ENCODE peak calls at places on chromosomes 3 and 15, in seven cellular contexts. One of them, this sample, is unnamed.
A peak's percentile ranks its signal among the peaks of the same experiment; 100 is the strongest.

GRCh38 chr15:47504624-47505256 is 212.6 kb upstream of the SEMA6D start:
- DNase-seq in neuronal stem cell: no peak
- DNase-seq in mesendoderm: no peak
- DNase-seq in IMR-90: no peak
- DNase-seq in H9: no peak
- DNase-seq in H1: no peak
- DNase-seq in trophoblast cell: no peak
- DNase-seq in this sample: peak; percentile 56

GRCh38 chr15:95930659-95931375 is 399.7 kb upstream of the NR2F2 start:
- DNase-seq in neuronal stem cell: no peak
- DNase-seq in mesendoderm: no peak
- DNase-seq in IMR-90: no peak
- DNase-seq in H9: no peak
- DNase-seq in H1: no peak
- DNase-seq in trophoblast cell: no peak
- DNase-seq in this sample: no peak

GRCh38 chr3:179954226-179954870 is 82.4 kb downstream of the PEX5L start:
- DNase-seq in neuronal stem cell: no peak
- DNase-seq in mesendoderm: no peak
- DNase-seq in IMR-90: no peak
- DNase-seq in H9: no peak
- DNase-seq in H1: no peak
- DNase-seq in trophoblast cell: no peak
- DNase-seq in this sample: no peak

GRCh38 chr3:58347984-58348383 is 15.3 kb downstream of the PXK start:
- DNase-seq in neuronal stem cell: no peak
- DNase-seq in mesendoderm: no peak
- DNase-seq in IMR-90: no peak
- DNase-seq in H9: no peak
- DNase-seq in H1: no peak
- DNase-seq in trophoblast cell: no peak
- DNase-seq in this sample: no peak

GRCh38 chr15:68536331-68537095 is 42.3 kb upstream of the CORO2B start:
- DNase-seq in neuronal stem cell: no peak
- DNase-seq in mesendoderm: no peak
- DNase-seq in IMR-90: peak; percentile 98
- DNase-seq in H9: no peak
- DNase-seq in H1: no peak
- DNase-seq in trophoblast cell: no peak
- DNase-seq in this sample: peak; percentile 91

GRCh38 chr3:31533169-31533870 is 595 bp downstream of the STT3B start:
- DNase-seq in neuronal stem cell: peak; percentile 32
- DNase-seq in mesendoderm: peak; percentile 47
- DNase-seq in IMR-90: peak; percentile 1
- DNase-seq in H9: peak; percentile 40
- DNase-seq in H1: peak; percentile 61
- DNase-seq in trophoblast cell: peak; percentile 52
- DNase-seq in this sample: peak; percentile 49

GRCh38 chr3:33717616-33717865 is 513 bp downstream of the CLASP2 start:
- DNase-seq in neuronal stem cell: no peak
- DNase-seq in mesendoderm: no peak
- DNase-seq in IMR-90: peak; percentile 48
- DNase-seq in H9: peak; percentile 69
- DNase-seq in H1: no peak
- DNase-seq in trophoblast cell: no peak
- DNase-seq in this sample: no peak

GRCh38 chr15:73268457-73268856 is 100.3 kb downstream of the HCN4 start:
- DNase-seq in neuronal stem cell: no peak
- DNase-seq in mesendoderm: no peak
- DNase-seq in IMR-90: peak; percentile 21
- DNase-seq in H9: no peak
- DNase-seq in H1: no peak
- DNase-seq in trophoblast cell: no peak
- DNase-seq in this sample: no peak

GRCh38 chr15:66756220-66756769 is 54.3 kb downstream of the SMAD6 start:
- DNase-seq in neuronal stem cell: no peak
- DNase-seq in mesendoderm: no peak
- DNase-seq in IMR-90: no peak
- DNase-seq in H9: no peak
- DNase-seq in H1: no peak
- DNase-seq in trophoblast cell: no peak
- DNase-seq in this sample: no peak

GRCh38 chr3:51778554-51778953 is 483 bp downstream of the IQCF6 start:
- DNase-seq in neuronal stem cell: no peak
- DNase-seq in mesendoderm: no peak
- DNase-seq in IMR-90: no peak
- DNase-seq in H9: no peak
- DNase-seq in H1: no peak
- DNase-seq in trophoblast cell: no peak
- DNase-seq in this sample: no peak

GRCh38 chr3:64108281-64108680 is 85.0 kb upstream of the PSMD6 start:
- DNase-seq in neuronal stem cell: no peak
- DNase-seq in mesendoderm: no peak
- DNase-seq in IMR-90: no peak
- DNase-seq in H9: no peak
- DNase-seq in H1: no peak
- DNase-seq in trophoblast cell: no peak
- DNase-seq in this sample: no peak

GRCh38 chr15:48385431-48385830 is 54.2 kb downstream of the DUT start:
- DNase-seq in neuronal stem cell: no peak
- DNase-seq in mesendoderm: no peak
- DNase-seq in IMR-90: peak; percentile 96
- DNase-seq in H9: no peak
- DNase-seq in H1: no peak
- DNase-seq in trophoblast cell: no peak
- DNase-seq in this sample: peak; percentile 18

GRCh38 chr15:39127151-39127815 is 453.6 kb upstream of the THBS1 start:
- DNase-seq in neuronal stem cell: no peak
- DNase-seq in mesendoderm: no peak
- DNase-seq in IMR-90: no peak
- DNase-seq in H9: no peak
- DNase-seq in H1: no peak
- DNase-seq in trophoblast cell: peak; percentile 22
- DNase-seq in this sample: peak; percentile 30

GRCh38 chr3:135895106-135895733 is 70.3 kb upstream of the PPP2R3A start:
- DNase-seq in neuronal stem cell: peak; percentile 75
- DNase-seq in mesendoderm: peak; percentile 88
- DNase-seq in IMR-90: peak; percentile 79
- DNase-seq in H9: peak; percentile 76
- DNase-seq in H1: peak; percentile 87
- DNase-seq in trophoblast cell: peak; percentile 91
- DNase-seq in this sample: peak; percentile 66

GRCh38 chr15:100856847-100857246 is 22.8 kb upstream of the ALDH1A3 start:
- DNase-seq in neuronal stem cell: no peak
- DNase-seq in mesendoderm: no peak
- DNase-seq in IMR-90: no peak
- DNase-seq in H9: no peak
- DNase-seq in H1: no peak
- DNase-seq in trophoblast cell: no peak
- DNase-seq in this sample: no peak

GRCh38 chr15:42858999-42859789 is 61.4 kb downstream of the TTBK2 start:
- DNase-seq in neuronal stem cell: no peak
- DNase-seq in mesendoderm: no peak
- DNase-seq in IMR-90: peak; percentile 17
- DNase-seq in H9: no peak
- DNase-seq in H1: no peak
- DNase-seq in trophoblast cell: no peak
- DNase-seq in this sample: peak; percentile 4

GRCh38 chr3:56795807-56796185 is 6.0 kb downstream of the ARHGEF3 start:
- DNase-seq in neuronal stem cell: no peak
- DNase-seq in mesendoderm: no peak
- DNase-seq in IMR-90: no peak
- DNase-seq in H9: no peak
- DNase-seq in H1: no peak
- DNase-seq in trophoblast cell: peak; percentile 17
- DNase-seq in this sample: no peak

GRCh38 chr3:13537926-13538325 is 11.0 kb upstream of the FBLN2 start:
- DNase-seq in neuronal stem cell: no peak
- DNase-seq in mesendoderm: no peak
- DNase-seq in IMR-90: peak; percentile 91
- DNase-seq in H9: no peak
- DNase-seq in H1: no peak
- DNase-seq in trophoblast cell: peak; percentile 89
- DNase-seq in this sample: peak; percentile 85

GRCh38 chr3:160434071-160434470 is 15.5 kb downstream of the TRIM59 start:
- DNase-seq in neuronal stem cell: no peak
- DNase-seq in mesendoderm: no peak
- DNase-seq in IMR-90: peak; percentile 60
- DNase-seq in H9: no peak
- DNase-seq in H1: no peak
- DNase-seq in trophoblast cell: no peak
- DNase-seq in this sample: peak; percentile 22

GRCh38 chr3:148500791-148501360 is 196.8 kb upstream of the AGTR1 start:
- DNase-seq in neuronal stem cell: no peak
- DNase-seq in mesendoderm: no peak
- DNase-seq in IMR-90: no peak
- DNase-seq in H9: no peak
- DNase-seq in H1: no peak
- DNase-seq in trophoblast cell: no peak
- DNase-seq in this sample: no peak
- H2BK120ac ChIP-seq in neuronal stem cell: no peak overlapping the region
- H2BK120ac ChIP-seq in mesendoderm: no peak overlapping the region
- H2BK120ac ChIP-seq in IMR-90: no peak overlapping the region
- H2BK120ac ChIP-seq in H9: no peak overlapping the region
- H2BK120ac ChIP-seq in H1: no peak overlapping the region
- H2BK120ac ChIP-seq in trophoblast cell: no peak overlapping the region
- H2BK120ac ChIP-seq in this sample: no peak overlapping the region

DNA sequence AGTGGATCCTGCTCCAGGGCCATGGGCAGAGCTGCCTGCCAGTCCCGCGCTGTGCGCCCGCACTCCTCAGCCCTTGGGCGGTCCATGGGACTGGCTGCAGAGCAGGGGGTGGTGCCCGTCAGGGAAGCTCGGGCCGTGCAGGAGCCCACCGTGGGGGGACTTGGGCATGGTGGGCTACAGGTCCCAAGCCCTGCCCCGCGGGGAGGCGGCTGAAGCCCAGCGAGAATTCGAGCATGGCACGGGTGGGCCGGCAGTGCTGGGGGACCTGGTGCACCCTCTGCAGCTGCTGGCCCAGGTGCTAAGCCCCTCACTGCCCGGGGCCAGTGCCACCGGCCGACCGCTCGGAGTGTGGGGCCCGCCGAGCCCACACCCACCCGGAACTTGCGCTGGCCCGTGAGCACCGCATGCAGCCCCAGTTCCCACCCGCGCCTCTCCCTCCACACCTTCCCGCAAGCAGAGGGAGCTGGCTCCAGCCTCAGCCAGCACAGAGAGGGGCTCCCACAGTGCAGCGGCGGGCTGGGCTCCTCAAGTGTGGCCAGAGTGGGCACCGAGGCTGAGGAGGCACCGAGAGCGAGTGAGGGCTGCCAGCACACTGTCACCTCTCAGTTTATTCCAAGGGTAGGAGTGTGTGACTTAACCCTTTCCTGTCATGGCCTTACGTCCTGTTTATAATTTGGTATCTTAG is 129.3 kb downstream of the TMEM108 start:
- DNase-seq in neuronal stem cell: no peak
- DNase-seq in mesendoderm: no peak
- DNase-seq in IMR-90: no peak
- DNase-seq in H9: no peak
- DNase-seq in H1: no peak
- DNase-seq in trophoblast cell: no peak
- DNase-seq in this sample: no peak
- H2BK120ac ChIP-seq in neuronal stem cell: no peak overlapping the region
- H2BK120ac ChIP-seq in mesendoderm: no peak overlapping the region
- H2BK120ac ChIP-seq in IMR-90: no peak overlapping the region
- H2BK120ac ChIP-seq in H9: no peak overlapping the region
- H2BK120ac ChIP-seq in H1: no peak overlapping the region
- H2BK120ac ChIP-seq in trophoblast cell: no peak overlapping the region
- H2BK120ac ChIP-seq in this sample: no peak overlapping the region

GRCh38 chr15:78243491-78243941 is 9.2 kb upstream of the ACSBG1 start:
- DNase-seq in neuronal stem cell: no peak
- DNase-seq in mesendoderm: peak; percentile 80
- DNase-seq in IMR-90: peak; percentile 32
- DNase-seq in H9: peak; percentile 84
- DNase-seq in H1: peak; percentile 72
- DNase-seq in trophoblast cell: no peak
- DNase-seq in this sample: no peak

GRCh38 chr15:78247895-78248294 is 13.5 kb upstream of the ACSBG1 start:
- DNase-seq in neuronal stem cell: no peak
- DNase-seq in mesendoderm: no peak
- DNase-seq in IMR-90: no peak
- DNase-seq in H9: no peak
- DNase-seq in H1: no peak
- DNase-seq in trophoblast cell: no peak
- DNase-seq in this sample: no peak

GRCh38 chr15:78251136-78251535 is 13.2 kb upstream of the DNAJA4 start:
- DNase-seq in neuronal stem cell: no peak
- DNase-seq in mesendoderm: no peak
- DNase-seq in IMR-90: no peak
- DNase-seq in H9: no peak
- DNase-seq in H1: no peak
- DNase-seq in trophoblast cell: no peak
- DNase-seq in this sample: no peak

GRCh38 chr15:78244101-78244500 is 9.7 kb upstream of the ACSBG1 start:
- DNase-seq in neuronal stem cell: no peak
- DNase-seq in mesendoderm: no peak
- DNase-seq in IMR-90: no peak
- DNase-seq in H9: no peak
- DNase-seq in H1: no peak
- DNase-seq in trophoblast cell: no peak
- DNase-seq in this sample: no peak

DNA sequence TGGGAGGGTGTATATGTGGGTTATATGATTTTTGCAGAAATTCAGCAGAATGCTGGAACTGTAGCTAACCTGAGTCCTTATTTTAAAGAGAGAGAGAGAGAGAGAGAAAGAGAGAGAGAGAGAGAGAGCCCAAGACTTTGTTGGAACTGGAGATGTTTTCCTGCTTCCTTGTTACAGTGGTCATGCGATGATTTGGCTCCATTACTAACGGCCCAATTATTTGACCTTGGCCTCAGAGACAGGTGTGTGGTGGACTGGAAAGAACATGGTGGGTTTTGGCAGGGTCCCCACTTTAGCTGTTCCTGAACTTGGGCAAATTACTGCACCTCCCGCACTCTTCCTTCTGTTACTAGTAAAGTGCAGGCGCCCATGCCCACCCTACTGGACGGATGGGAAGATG is 14.8 kb upstream of the ACSBG1 start:
- DNase-seq in neuronal stem cell: no peak
- DNase-seq in mesendoderm: no peak
- DNase-seq in IMR-90: no peak
- DNase-seq in H9: no peak
- DNase-seq in H1: no peak
- DNase-seq in trophoblast cell: no peak
- DNase-seq in this sample: no peak
- H2BK120ac ChIP-seq in neuronal stem cell: no peak overlapping the region
- H2BK120ac ChIP-seq in mesendoderm: no peak overlapping the region
- H2BK120ac ChIP-seq in IMR-90: no peak overlapping the region
- H2BK120ac ChIP-seq in H9: no peak overlapping the region
- H2BK120ac ChIP-seq in H1: no peak overlapping the region
- H2BK120ac ChIP-seq in trophoblast cell: no peak overlapping the region
- H2BK120ac ChIP-seq in this sample: no peak overlapping the region

DNA sequence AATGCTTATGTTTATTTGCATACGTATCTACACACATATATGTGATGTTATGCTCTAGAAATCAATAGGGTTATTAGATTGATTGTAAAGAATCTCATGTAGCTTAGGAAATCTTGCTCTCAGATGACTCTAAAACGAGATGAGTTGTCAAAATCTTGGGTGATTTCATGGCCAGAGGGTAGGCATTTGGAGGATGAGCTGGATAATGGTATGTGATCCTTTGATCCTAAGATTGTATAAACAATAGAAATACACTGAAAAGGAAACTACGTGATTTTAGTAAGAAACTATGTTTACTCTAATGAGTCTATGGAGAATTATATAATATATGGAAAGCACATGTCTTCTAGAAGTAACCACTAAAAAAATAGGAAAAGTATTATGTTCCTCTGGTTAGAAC is 676.6 kb downstream of the NSUN3 start:
- DNase-seq in neuronal stem cell: no peak
- DNase-seq in mesendoderm: no peak
- DNase-seq in IMR-90: no peak
- DNase-seq in H9: no peak
- DNase-seq in H1: no peak
- DNase-seq in trophoblast cell: no peak
- DNase-seq in this sample: no peak
- H2BK120ac ChIP-seq in neuronal stem cell: no peak overlapping the region
- H2BK120ac ChIP-seq in mesendoderm: no peak overlapping the region
- H2BK120ac ChIP-seq in IMR-90: no peak overlapping the region
- H2BK120ac ChIP-seq in H9: no peak overlapping the region
- H2BK120ac ChIP-seq in H1: no peak overlapping the region
- H2BK120ac ChIP-seq in trophoblast cell: no peak overlapping the region
- H2BK120ac ChIP-seq in this sample: no peak overlapping the region